ENCODE peak calls at places on chromosomes 1 and 21, in seven cellular contexts. H is AG10803; X is CD8-positive, alpha-beta T cell; T is left ventricle myocardium inferior; Z is pancreas; B is breast epithelium; M is astrocyte. S is an unnamed sample.

GRCh38 chr1:158798531-158798930 is 17.5 kb upstream of the OR6N2 start:
- DNase-seq in H (no peak), X (no peak), T (no peak), Z (no peak), B (no peak), M (no peak), S (no peak)

GRCh38 chr21:21682172-21682571 is 684.0 kb downstream of the NCAM2 start:
- DNase-seq in H (peak; percentile 39), X (no peak), T (no peak), Z (no peak), B (no peak), M (peak; percentile 82), S (peak; percentile 24)

GRCh38 chr1:212680691-212681090 is 18.9 kb downstream of the BATF3 start:
- DNase-seq in H (no peak), X (no peak), T (no peak), Z (no peak), B (no peak), M (no peak), S (no peak)

GRCh38 chr1:230276401-230276800 is 149.7 kb downstream of the PGBD5 start:
- DNase-seq in H (no peak), X (no peak), T (no peak), Z (no peak), B (peak; percentile 19), M (no peak), S (no peak)

GRCh38 chr1:19694298-19694697 is 29.6 kb downstream of the HTR6 start:
- DNase-seq in H (no peak), X (no peak), T (no peak), Z (no peak), B (no peak), M (no peak), S (no peak)

GRCh38 chr21:43703068-43703880 is 15.7 kb upstream of the PDXK start:
- DNase-seq in H (peak; percentile 92), X (no peak), T (peak; percentile 71), Z (peak; percentile 52), B (no peak), M (peak; percentile 72), S (peak; percentile 79)

GRCh38 chr1:204806943-204807624 is 63.6 kb upstream of the NFASC start:
- DNase-seq in H (peak; percentile 64), X (peak; percentile 90), T (peak; percentile 77), Z (peak; percentile 67), B (peak; percentile 70), M (peak; percentile 26), S (peak; percentile 70)

GRCh38 chr21:39319251-39319756 is 5.9 kb upstream of the BRWD1 start:
- DNase-seq in H (peak; percentile 82), X (no peak), T (peak; percentile 49), Z (no peak), B (no peak), M (no peak), S (peak; percentile 44)

GRCh38 chr1:44801491-44802305 is 1.5 kb downstream of the PLK3 start:
- DNase-seq in H (no peak), X (peak; percentile 56), T (peak; percentile 20), Z (peak; percentile 35), B (peak; percentile 50), M (no peak), S (no peak)

GRCh38 chr1:172885411-172885810 is 165.3 kb downstream of the TNFSF18 start:
- DNase-seq in H (peak; percentile 76), X (no peak), T (no peak), Z (no peak), B (no peak), M (no peak), S (peak; percentile 43)

GRCh38 chr1:89820423-89821321 is at the start of gene LRRC8D:
- DNase-seq in H (peak; percentile 65), X (peak; percentile 78), T (peak; percentile 88), Z (peak; percentile 86), B (peak; percentile 82), M (peak; percentile 67), S (peak; percentile 41)

GRCh38 chr21:41630249-41630648 is 122.3 kb upstream of the TMPRSS2 start:
- DNase-seq in H (peak; percentile 100), X (no peak), T (no peak), Z (no peak), B (no peak), M (peak; percentile 100), S (peak; percentile 100)

GRCh38 chr1:163509126-163509525 is 187.4 kb downstream of the NUF2 start:
- DNase-seq in H (no peak), X (no peak), T (no peak), Z (no peak), B (no peak), M (no peak), S (peak; percentile 76)

GRCh38 chr1:60577036-60577435 is 503.5 kb upstream of the C1orf87 start:
- DNase-seq in H (no peak), X (no peak), T (no peak), Z (no peak), B (no peak), M (no peak), S (no peak)

GRCh38 chr1:26994020-26994745 is 691 bp downstream of the TRNP1 start:
- DNase-seq in H (no peak), X (peak; percentile 54), T (peak; percentile 27), Z (no peak), B (no peak), M (no peak), S (no peak)

GRCh38 chr1:3034162-3034561 is 12.9 kb downstream of the ACTRT2 start:
- DNase-seq in H (no peak), X (no peak), T (no peak), Z (no peak), B (no peak), M (no peak), S (no peak)

GRCh38 chr1:200292699-200293098 is 117.1 kb downstream of the ZNF281 start:
- DNase-seq in H (no peak), X (no peak), T (no peak), Z (no peak), B (no peak), M (no peak), S (no peak)

GRCh38 chr1:173913111-173913510 is 4.0 kb downstream of the SERPINC1 start:
- DNase-seq in H (no peak), X (no peak), T (no peak), Z (no peak), B (no peak), M (no peak), S (no peak)

GRCh38 chr1:119712342-119713038 is 756 bp downstream of the PHGDH start:
- DNase-seq in H (peak; percentile 97), X (peak; percentile 61), T (peak; percentile 78), Z (peak; percentile 70), B (peak; percentile 55), M (peak; percentile 81), S (peak; percentile 84)

GRCh38 chr1:184061396-184062003 is 10.0 kb downstream of the TSEN15 start:
- DNase-seq in H (peak; percentile 83), X (no peak), T (no peak), Z (no peak), B (no peak), M (peak; percentile 84), S (peak; percentile 18)

GRCh38 chr1:84540759-84541158 is 33.5 kb downstream of the CTBS start:
- DNase-seq in H (peak; percentile 14), X (no peak), T (no peak), Z (no peak), B (no peak), M (no peak), S (no peak)

GRCh38 chr1:84539972-84540371 is 33.6 kb upstream of the GNG5 start:
- DNase-seq in H (no peak), X (no peak), T (no peak), Z (no peak), B (no peak), M (peak; percentile 17), S (no peak)

GRCh38 chr1:84538599-84538998 is 32.2 kb upstream of the GNG5 start:
- DNase-seq in H (no peak), X (no peak), T (no peak), Z (no peak), B (no peak), M (no peak), S (no peak)

GRCh38 chr1:84541679-84542078 is 32.6 kb downstream of the CTBS start:
- DNase-seq in H (peak; percentile 2), X (no peak), T (no peak), Z (no peak), B (no peak), M (no peak), S (no peak)
- TF ChIP-seq CTCF in H (no peak), X (no peak), T (peak; percentile 33), Z (no peak), B (peak; percentile 10), M (no peak), S (peak; percentile 10)

DNA sequence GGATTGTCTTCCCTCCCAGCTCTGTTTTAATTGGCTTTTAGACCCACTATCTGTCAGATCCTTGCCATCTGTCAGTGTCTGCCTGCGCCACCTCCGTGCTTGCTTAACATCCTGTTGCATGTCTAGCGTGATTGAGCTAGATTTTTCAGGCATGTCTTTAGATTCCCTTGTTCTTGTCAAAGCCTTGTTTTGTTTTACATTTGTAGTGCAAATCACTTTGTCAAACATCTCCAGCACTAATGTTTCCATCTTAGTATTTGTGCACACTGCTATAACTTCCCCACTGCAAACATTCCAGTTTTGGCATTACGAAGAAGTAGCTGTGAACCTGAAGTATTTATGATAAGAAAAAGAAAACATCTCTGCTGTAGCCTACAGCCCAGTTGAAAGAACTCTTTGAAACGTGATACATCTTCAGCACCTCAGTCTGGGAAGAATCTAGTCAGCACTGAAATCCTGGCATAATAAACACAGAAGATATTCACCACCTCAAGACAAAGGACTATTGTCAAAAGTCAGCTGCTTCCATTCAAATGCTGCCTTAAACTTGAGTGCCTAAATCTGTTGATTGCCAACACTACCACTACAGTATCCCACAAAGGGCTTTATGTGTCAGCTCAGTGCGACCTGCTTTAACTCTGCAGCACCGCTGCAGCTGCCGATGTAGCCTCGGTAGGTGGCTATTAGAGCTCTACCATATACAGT is 105.0 kb downstream of the FNBP1L start:
- DNase-seq in H (peak; percentile 89), X (no peak), T (peak; percentile 50), Z (no peak), B (no peak), M (peak; percentile 82), S (peak; percentile 59)
- H3K4me3 ChIP-seq in H (no peak overlapping the region), X (no peak overlapping the region), T (no peak overlapping the region), Z (no peak overlapping the region), B (no peak overlapping the region), M (no peak overlapping the region), S (no peak overlapping the region)

GRCh38 chr1:156705918-156706646 is 699 bp upstream of the CRABP2 start:
- DNase-seq in H (peak; percentile 64), X (peak; percentile 81), T (peak; percentile 60), Z (peak; percentile 48), B (peak; percentile 73), M (no peak), S (peak; percentile 67)
- TF ChIP-seq CTCF in H (peak; percentile 63), X (peak; percentile 82), T (peak; percentile 80), Z (peak; percentile 65), B (peak; percentile 79), M (peak; percentile 50), S (peak; percentile 58)

GRCh38 chr1:213984387-213985180 is 3.2 kb upstream of the PROX1 start:
- DNase-seq in H (no peak), X (no peak), T (no peak), Z (no peak), B (no peak), M (no peak), S (no peak)

GRCh38 chr1:213983589-213984386 is 4.0 kb upstream of the PROX1 start:
- DNase-seq in H (no peak), X (no peak), T (no peak), Z (no peak), B (no peak), M (no peak), S (no peak)

GRCh38 chr1:213980906-213981305 is 6.9 kb upstream of the PROX1 start:
- DNase-seq in H (no peak), X (no peak), T (no peak), Z (no peak), B (no peak), M (no peak), S (no peak)

GRCh38 chr1:213982814-213983588 is 4.8 kb upstream of the PROX1 start:
- DNase-seq in H (no peak), X (no peak), T (peak; percentile 40), Z (peak; percentile 52), B (no peak), M (no peak), S (no peak)

GRCh38 chr1:213982515-213982813 is 5.3 kb upstream of the PROX1 start:
- DNase-seq in H (no peak), X (no peak), T (no peak), Z (no peak), B (no peak), M (no peak), S (no peak)
- H3K4me3 ChIP-seq in H (no peak overlapping the region), X (no peak overlapping the region), T (peak overlapping the region; percentile 67), Z (peak overlapping the region; percentile 45), B (peak overlapping the region; percentile 63), M (peak overlapping the region; percentile 54), S (no peak overlapping the region)